ENCODE peak calls at places on chromosomes 1 and 21, in ten cellular contexts. One of them, this sample, is unnamed.

GRCh38 chr1:23122796-23123195 is 45.9 kb downstream of the LUZP1 start:
- DNase-seq in GM23338: no peak
- DNase-seq in stromal cell of bone marrow: no peak
- DNase-seq in HFFc6: no peak
- DNase-seq in pancreas: no peak
- DNase-seq in NCI-H1694: no peak
- DNase-seq in Caki2: no peak
- DNase-seq in RPMI7951: no peak
- DNase-seq in NCI-H1092 treated with DMSO at 0.1 percent for 48 hours: no peak
- DNase-seq in non-pigmented ciliary epithelial cell: no peak
- DNase-seq in this sample: no peak

GRCh38 chr1:110421159-110421777 is 13.8 kb upstream of the LAMTOR5 start:
- DNase-seq in RPMI7951: peak
- DNase-seq in Caki2: no peak
- DNase-seq in HFFc6: peak
- DNase-seq in stromal cell of bone marrow: peak
- DNase-seq in pancreas: no peak
- DNase-seq in non-pigmented ciliary epithelial cell: peak
- DNase-seq in GM23338: no peak
- DNase-seq in NCI-H1694: no peak
- DNase-seq in NCI-H1092 treated with DMSO at 0.1 percent for 48 hours: no peak
- DNase-seq in this sample: no peak

GRCh38 chr21:46368533-46369285 is 44.8 kb downstream of the PCNT start:
- DNase-seq in RPMI7951: no peak
- DNase-seq in stromal cell of bone marrow: no peak
- DNase-seq in NCI-H1694: no peak
- DNase-seq in NCI-H1092 treated with DMSO at 0.1 percent for 48 hours: no peak
- DNase-seq in Caki2: no peak
- DNase-seq in HFFc6: no peak
- DNase-seq in non-pigmented ciliary epithelial cell: no peak
- DNase-seq in GM23338: no peak
- DNase-seq in pancreas: no peak
- DNase-seq in this sample: no peak

GRCh38 chr1:172964864-172965263 is 85.9 kb downstream of the TNFSF18 start:
- DNase-seq in pancreas: no peak
- DNase-seq in Caki2: no peak
- DNase-seq in stromal cell of bone marrow: no peak
- DNase-seq in non-pigmented ciliary epithelial cell: no peak
- DNase-seq in RPMI7951: no peak
- DNase-seq in HFFc6: no peak
- DNase-seq in GM23338: no peak
- DNase-seq in NCI-H1694: no peak
- DNase-seq in NCI-H1092 treated with DMSO at 0.1 percent for 48 hours: no peak
- DNase-seq in this sample: no peak

GRCh38 chr21:37886726-37887309 is 29.4 kb downstream of the KCNJ6 start:
- DNase-seq in non-pigmented ciliary epithelial cell: no peak
- DNase-seq in RPMI7951: no peak
- DNase-seq in HFFc6: no peak
- DNase-seq in GM23338: no peak
- DNase-seq in pancreas: no peak
- DNase-seq in stromal cell of bone marrow: no peak
- DNase-seq in NCI-H1092 treated with DMSO at 0.1 percent for 48 hours: no peak
- DNase-seq in Caki2: peak
- DNase-seq in NCI-H1694: no peak
- DNase-seq in this sample: no peak

GRCh38 chr1:195981448-195982139 is 626.6 kb downstream of the KCNT2 start:
- DNase-seq in HFFc6: peak
- DNase-seq in RPMI7951: no peak
- DNase-seq in stromal cell of bone marrow: no peak
- DNase-seq in Caki2: no peak
- DNase-seq in non-pigmented ciliary epithelial cell: peak
- DNase-seq in GM23338: no peak
- DNase-seq in NCI-H1694: no peak
- DNase-seq in NCI-H1092 treated with DMSO at 0.1 percent for 48 hours: no peak
- DNase-seq in pancreas: no peak
- DNase-seq in this sample: no peak

GRCh38 chr1:29123871-29124365 is at the start of gene TMEM200B:
- DNase-seq in GM23338: peak
- DNase-seq in pancreas: peak
- DNase-seq in HFFc6: no peak
- DNase-seq in Caki2: no peak
- DNase-seq in non-pigmented ciliary epithelial cell: no peak
- DNase-seq in NCI-H1694: no peak
- DNase-seq in RPMI7951: no peak
- DNase-seq in stromal cell of bone marrow: no peak
- DNase-seq in NCI-H1092 treated with DMSO at 0.1 percent for 48 hours: no peak
- DNase-seq in this sample: no peak

GRCh38 chr1:185957441-185958363 is 223.5 kb downstream of the HMCN1 start:
- DNase-seq in HFFc6: no peak
- DNase-seq in pancreas: no peak
- DNase-seq in GM23338: no peak
- DNase-seq in non-pigmented ciliary epithelial cell: no peak
- DNase-seq in NCI-H1092 treated with DMSO at 0.1 percent for 48 hours: peak
- DNase-seq in RPMI7951: no peak
- DNase-seq in Caki2: no peak
- DNase-seq in NCI-H1694: no peak
- DNase-seq in stromal cell of bone marrow: no peak
- DNase-seq in this sample: no peak

GRCh38 chr21:43984905-43985689 is 27.0 kb upstream of the TRAPPC10 start:
- DNase-seq in stromal cell of bone marrow: no peak
- DNase-seq in pancreas: no peak
- DNase-seq in GM23338: no peak
- DNase-seq in non-pigmented ciliary epithelial cell: no peak
- DNase-seq in NCI-H1092 treated with DMSO at 0.1 percent for 48 hours: no peak
- DNase-seq in NCI-H1694: no peak
- DNase-seq in Caki2: no peak
- DNase-seq in RPMI7951: no peak
- DNase-seq in HFFc6: peak
- DNase-seq in this sample: no peak

GRCh38 chr1:161827786-161828185 is 61.7 kb downstream of the ATF6 start:
- DNase-seq in HFFc6: peak
- DNase-seq in stromal cell of bone marrow: no peak
- DNase-seq in NCI-H1092 treated with DMSO at 0.1 percent for 48 hours: no peak
- DNase-seq in Caki2: no peak
- DNase-seq in GM23338: no peak
- DNase-seq in NCI-H1694: no peak
- DNase-seq in non-pigmented ciliary epithelial cell: no peak
- DNase-seq in RPMI7951: no peak
- DNase-seq in pancreas: no peak
- DNase-seq in this sample: no peak

GRCh38 chr1:155650231-155650757 is 38.3 kb downstream of the YY1AP1 start:
- DNase-seq in GM23338: no peak
- DNase-seq in Caki2: no peak
- DNase-seq in stromal cell of bone marrow: no peak
- DNase-seq in pancreas: no peak
- DNase-seq in HFFc6: no peak
- DNase-seq in RPMI7951: no peak
- DNase-seq in NCI-H1092 treated with DMSO at 0.1 percent for 48 hours: no peak
- DNase-seq in non-pigmented ciliary epithelial cell: no peak
- DNase-seq in NCI-H1694: no peak
- DNase-seq in this sample: no peak

GRCh38 chr21:34008618-34009017 is 64.8 kb upstream of the MRPS6 start:
- DNase-seq in NCI-H1694: no peak
- DNase-seq in NCI-H1092 treated with DMSO at 0.1 percent for 48 hours: no peak
- DNase-seq in stromal cell of bone marrow: no peak
- DNase-seq in pancreas: no peak
- DNase-seq in RPMI7951: no peak
- DNase-seq in GM23338: peak
- DNase-seq in Caki2: no peak
- DNase-seq in HFFc6: no peak
- DNase-seq in non-pigmented ciliary epithelial cell: no peak
- DNase-seq in this sample: no peak

GRCh38 chr1:97581614-97582051 is 339.2 kb downstream of the DPYD start:
- DNase-seq in stromal cell of bone marrow: no peak
- DNase-seq in RPMI7951: peak
- DNase-seq in NCI-H1092 treated with DMSO at 0.1 percent for 48 hours: no peak
- DNase-seq in HFFc6: peak
- DNase-seq in GM23338: peak
- DNase-seq in non-pigmented ciliary epithelial cell: peak
- DNase-seq in pancreas: no peak
- DNase-seq in Caki2: peak
- DNase-seq in NCI-H1694: no peak
- DNase-seq in this sample: no peak